ENCODE peak calls at places on chromosomes 16 and 17, in four cellular contexts. U is prostate gland, Y is PC-9, P is A549. W is an unnamed sample.

GRCh38 chr16:24428751-24429150 is 110.6 kb upstream of the RBBP6 start:
- DNase-seq in U (no peak), Y (no peak), P (no peak), W (no peak)

GRCh38 chr17:4397840-4398239 is 31.4 kb upstream of the UBE2G1 start:
- DNase-seq in U (no peak), Y (no peak), P (no peak), W (no peak)

GRCh38 chr17:68835061-68835460 is 120.1 kb downstream of the ABCA8 start:
- DNase-seq in U (no peak), Y (no peak), P (no peak), W (no peak)

GRCh38 chr16:2761472-2761871 is 9.0 kb downstream of the SRRM2 start:
- DNase-seq in U (no peak), Y (no peak), P (no peak), W (no peak)

GRCh38 chr16:70767377-70768204 is 33.4 kb downstream of the VAC14 start:
- DNase-seq in U (no peak), Y (peak), P (no peak), W (no peak)

GRCh38 chr17:29560306-29560705 is 6.5 kb downstream of the ABHD15 start:
- DNase-seq in U (no peak), Y (no peak), P (no peak), W (no peak)

GRCh38 chr16:31411024-31411845 is 16.9 kb downstream of the COX6A2 start:
- DNase-seq in U (no peak), Y (no peak), P (no peak), W (no peak)

GRCh38 chr17:15271731-15272130 is 6.6 kb upstream of the PMP22 start:
- DNase-seq in U (no peak), Y (no peak), P (no peak), W (no peak)

GRCh38 chr17:10681866-10682446 is 15.4 kb downstream of the SCO1 start:
- DNase-seq in U (no peak), Y (no peak), P (no peak), W (no peak)

GRCh38 chr17:83126275-83126930 is 47.0 kb downstream of the METRNL start:
- DNase-seq in U (no peak), Y (no peak), P (no peak), W (no peak)
- H3K4me3 ChIP-seq in U (no peak), Y (no peak), P (no peak), W (no peak)

GRCh38 chr16:87308826-87309225 is 8.4 kb downstream of the C16orf95 start:
- DNase-seq in U (no peak), Y (no peak), P (no peak), W (no peak)

GRCh38 chr16:87303962-87304521 is 13.2 kb downstream of the C16orf95 start:
- DNase-seq in U (no peak), Y (no peak), P (no peak), W (no peak)

GRCh38 chr16:87304951-87305350 is 12.2 kb downstream of the C16orf95 start:
- DNase-seq in U (no peak), Y (no peak), P (no peak), W (no peak)

GRCh38 chr16:87303431-87303930 is 13.7 kb downstream of the C16orf95 start:
- DNase-seq in U (no peak), Y (no peak), P (no peak), W (no peak)

DNA sequence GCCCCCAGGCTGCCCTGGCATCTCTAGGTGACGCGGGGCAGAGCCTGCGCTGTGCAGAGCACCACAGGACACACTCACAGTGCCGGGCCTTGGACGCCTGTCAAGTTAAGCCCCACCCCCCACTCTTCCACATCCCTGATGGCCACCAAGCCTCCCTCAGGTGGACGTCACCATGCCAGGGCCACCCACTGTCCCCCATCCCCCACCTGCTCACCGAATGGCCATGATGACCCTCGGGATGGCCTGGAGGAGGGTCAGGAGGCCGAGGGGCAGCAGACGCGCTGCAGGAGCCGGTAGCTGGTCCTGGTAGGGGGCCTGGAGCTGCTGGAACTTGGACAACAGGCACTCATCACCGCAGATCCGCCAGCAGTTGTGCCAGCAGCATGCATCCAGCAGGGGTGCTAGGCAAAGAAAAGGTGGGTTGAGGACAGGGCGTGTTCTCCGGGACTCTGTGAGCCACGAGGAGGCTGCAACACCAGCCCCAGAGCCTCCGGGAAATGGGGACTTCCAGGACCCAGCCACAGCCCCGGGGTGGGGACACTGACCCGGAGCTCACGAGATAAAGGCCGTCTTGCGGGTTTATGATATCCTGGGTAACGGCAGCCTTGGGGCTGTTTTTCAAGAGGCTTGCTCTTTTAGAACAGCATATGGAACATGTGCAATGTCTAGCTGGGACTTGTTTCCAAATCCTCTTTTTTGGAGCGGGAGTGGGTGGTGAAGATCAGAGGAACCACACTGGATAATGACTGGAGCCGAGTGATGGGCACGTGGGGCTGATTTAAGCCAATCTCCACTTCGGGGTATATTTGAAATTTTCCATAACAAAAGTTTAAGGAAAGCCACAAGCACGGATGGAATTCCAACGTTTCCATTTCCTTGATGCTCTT is 11.4 kb downstream of the C16orf95 start:
- DNase-seq in U (no peak), Y (no peak), P (no peak), W (no peak)
- TF ChIP-seq CTCF in U (no peak), Y (no peak), P (no peak), W (no peak)

GRCh38 chr17:41655611-41656111 is 31.3 kb upstream of the KRT17 start:
- DNase-seq in U (peak), Y (peak), P (peak), W (no peak)
- H3K27ac ChIP-seq in U (peak), Y (peak), P (peak), W (no peak)

DNA sequence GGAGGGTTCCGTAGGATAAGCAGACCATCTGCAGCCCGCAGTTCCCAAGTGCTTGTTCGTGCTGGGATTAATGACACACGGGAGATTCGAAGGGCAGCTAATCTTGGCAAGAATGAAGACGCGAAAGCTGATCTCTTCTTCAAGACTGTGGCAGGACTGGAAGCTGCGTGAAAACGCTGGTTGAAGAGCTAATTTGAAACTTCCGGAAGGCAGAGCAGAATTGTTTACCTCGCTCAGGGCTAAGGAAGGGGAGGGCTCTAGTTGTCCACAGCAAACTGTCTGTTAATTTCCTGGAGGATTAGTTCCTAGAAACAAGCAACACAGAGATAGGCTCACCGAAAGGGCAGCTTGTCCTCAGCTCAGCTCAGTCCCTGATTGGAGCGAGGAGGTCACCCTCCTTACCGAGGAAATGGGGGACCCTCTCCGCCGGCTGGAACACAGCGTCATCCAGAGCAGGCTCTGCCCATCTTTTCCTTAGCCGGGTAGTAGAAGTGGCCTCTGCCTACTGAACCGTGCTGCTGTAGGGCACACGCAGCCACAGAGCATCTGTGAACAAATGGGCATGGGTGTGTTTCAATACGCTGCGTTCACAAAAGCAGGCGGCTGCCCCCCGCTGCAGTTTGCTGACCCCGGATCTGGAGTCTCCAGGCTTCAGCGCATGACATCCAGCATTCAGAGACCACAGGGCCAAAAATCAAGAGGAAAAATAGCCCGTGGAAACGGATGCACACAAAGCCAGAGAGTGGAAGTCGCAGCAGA is 16.7 kb upstream of the BAIAP2 start:
- DNase-seq in U (peak), Y (no peak), P (no peak), W (no peak)
- H3K4me3 ChIP-seq in U (peak), Y (no peak), P (no peak), W (peak)

GRCh38 chr17:82767041-82767754 is 15.3 kb downstream of the TBCD start:
- DNase-seq in U (peak), Y (no peak), P (peak), W (no peak)
- TF ChIP-seq CTCF in U (no peak), Y (peak), P (peak), W (peak)

GRCh38 chr17:74449773-74450172 is 16.7 kb upstream of the CD300A start:
- DNase-seq in U (no peak), Y (no peak), P (no peak), W (no peak)
- H3K27ac ChIP-seq in U (no peak), Y (no peak), P (no peak), W (peak)

GRCh38 chr16:75676909-75677308 is at the start of gene CPHXL2:
- DNase-seq in U (no peak), Y (no peak), P (no peak), W (no peak)

GRCh38 chr16:75682308-75682707 is 5.5 kb upstream of the CPHXL2 start:
- DNase-seq in U (no peak), Y (no peak), P (no peak), W (no peak)

DNA sequence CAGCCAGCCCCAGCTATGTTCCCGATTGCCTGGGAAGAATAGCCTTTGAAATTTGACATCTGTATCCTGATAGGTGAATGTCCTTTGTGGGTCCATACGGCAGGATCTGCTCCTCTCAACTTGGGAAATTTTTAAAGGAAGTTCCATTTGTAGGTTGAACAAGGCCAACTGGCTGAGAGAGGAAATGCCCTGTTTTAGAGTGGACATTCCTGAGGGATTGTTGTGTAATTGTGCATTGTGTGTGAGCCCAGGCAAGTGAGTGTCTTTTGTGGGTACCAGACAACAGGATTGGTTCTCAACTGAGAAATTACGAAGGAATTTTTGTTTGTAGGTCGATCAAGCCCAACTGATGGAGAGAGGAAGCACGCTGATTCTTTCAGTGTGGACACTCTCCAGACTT is 2.6 kb upstream of the CPHXL2 start:
- DNase-seq in U (no peak), Y (no peak), P (no peak), W (no peak)
- H3K4me3 ChIP-seq in U (no peak), Y (no peak), P (no peak), W (no peak)

GRCh38 chr17:77952368-77952767 is 6.1 kb upstream of the TNRC6C start:
- DNase-seq in U (no peak), Y (no peak), P (no peak), W (no peak)
- TF ChIP-seq CTCF in U (no peak), Y (no peak), P (no peak), W (no peak)

W was measured in dorsolateral prefrontal cortex.